ENCODE peak calls at places on chromosomes 12 and 14, in seven cellular contexts. One of them, this sample, is unnamed.

GRCh38 chr12:50720085-50720484 is 43.8 kb upstream of the ATF1 start:
- DNase-seq in cardiac muscle cell: no peak
- DNase-seq in astrocyte of the spinal cord: no peak
- DNase-seq in neural progenitor cell: no peak
- DNase-seq in Panc1: no peak
- DNase-seq in CD8-positive, alpha-beta T cell: no peak
- DNase-seq in fibroblast of the aortic adventitia: peak; percentile 15
- DNase-seq in this sample: no peak

GRCh38 chr14:68380304-68380840 is 412.5 kb downstream of the ZFP36L1 start:
- DNase-seq in cardiac muscle cell: no peak
- DNase-seq in astrocyte of the spinal cord: no peak
- DNase-seq in neural progenitor cell: no peak
- DNase-seq in Panc1: no peak
- DNase-seq in CD8-positive, alpha-beta T cell: no peak
- DNase-seq in fibroblast of the aortic adventitia: no peak
- DNase-seq in this sample: no peak

GRCh38 chr14:64983439-64984310 is 3.0 kb upstream of the FNTB start:
- DNase-seq in cardiac muscle cell: peak; percentile 77
- DNase-seq in astrocyte of the spinal cord: peak; percentile 72
- DNase-seq in neural progenitor cell: peak; percentile 58
- DNase-seq in Panc1: peak; percentile 15
- DNase-seq in CD8-positive, alpha-beta T cell: no peak
- DNase-seq in fibroblast of the aortic adventitia: peak; percentile 80
- DNase-seq in this sample: peak; percentile 66

GRCh38 chr12:88753707-88754106 is 173.4 kb upstream of the KITLG start:
- DNase-seq in cardiac muscle cell: no peak
- DNase-seq in astrocyte of the spinal cord: no peak
- DNase-seq in neural progenitor cell: no peak
- DNase-seq in Panc1: no peak
- DNase-seq in CD8-positive, alpha-beta T cell: no peak
- DNase-seq in fibroblast of the aortic adventitia: no peak
- DNase-seq in this sample: no peak

GRCh38 chr12:55728185-55728931 is 451 bp downstream of the CD63 start:
- DNase-seq in cardiac muscle cell: peak; percentile 84
- DNase-seq in astrocyte of the spinal cord: peak; percentile 80
- DNase-seq in neural progenitor cell: peak; percentile 65
- DNase-seq in Panc1: no peak
- DNase-seq in CD8-positive, alpha-beta T cell: no peak
- DNase-seq in fibroblast of the aortic adventitia: peak; percentile 63
- DNase-seq in this sample: peak; percentile 81

GRCh38 chr14:65483647-65484046 is 71.1 kb downstream of the FUT8 start:
- DNase-seq in cardiac muscle cell: no peak
- DNase-seq in astrocyte of the spinal cord: no peak
- DNase-seq in neural progenitor cell: no peak
- DNase-seq in Panc1: no peak
- DNase-seq in CD8-positive, alpha-beta T cell: no peak
- DNase-seq in fibroblast of the aortic adventitia: peak; percentile 16
- DNase-seq in this sample: no peak

GRCh38 chr14:104600805-104601204 is 3.8 kb downstream of the TMEM179 start:
- DNase-seq in cardiac muscle cell: no peak
- DNase-seq in astrocyte of the spinal cord: no peak
- DNase-seq in neural progenitor cell: no peak
- DNase-seq in Panc1: no peak
- DNase-seq in CD8-positive, alpha-beta T cell: no peak
- DNase-seq in fibroblast of the aortic adventitia: no peak
- DNase-seq in this sample: no peak

GRCh38 chr12:29317556-29318363 is 63.2 kb downstream of the ERGIC2 start:
- DNase-seq in cardiac muscle cell: peak; percentile 63
- DNase-seq in astrocyte of the spinal cord: peak; percentile 36
- DNase-seq in neural progenitor cell: peak; percentile 74
- DNase-seq in Panc1: peak; percentile 69
- DNase-seq in CD8-positive, alpha-beta T cell: peak; percentile 3
- DNase-seq in fibroblast of the aortic adventitia: peak; percentile 37
- DNase-seq in this sample: peak; percentile 42

GRCh38 chr14:71107921-71108320 is 200.7 kb downstream of the PCNX1 start:
- DNase-seq in cardiac muscle cell: no peak
- DNase-seq in astrocyte of the spinal cord: no peak
- DNase-seq in neural progenitor cell: no peak
- DNase-seq in Panc1: no peak
- DNase-seq in CD8-positive, alpha-beta T cell: no peak
- DNase-seq in fibroblast of the aortic adventitia: no peak
- DNase-seq in this sample: no peak

GRCh38 chr12:47219243-47219642 is 139.5 kb upstream of the AMIGO2 start:
- DNase-seq in cardiac muscle cell: peak; percentile 43
- DNase-seq in astrocyte of the spinal cord: peak; percentile 68
- DNase-seq in neural progenitor cell: no peak
- DNase-seq in Panc1: peak; percentile 41
- DNase-seq in CD8-positive, alpha-beta T cell: no peak
- DNase-seq in fibroblast of the aortic adventitia: peak; percentile 61
- DNase-seq in this sample: peak; percentile 26

GRCh38 chr12:64522316-64522715 is 70.4 kb downstream of the TBK1 start:
- DNase-seq in cardiac muscle cell: peak; percentile 53
- DNase-seq in astrocyte of the spinal cord: peak; percentile 61
- DNase-seq in neural progenitor cell: no peak
- DNase-seq in Panc1: no peak
- DNase-seq in CD8-positive, alpha-beta T cell: no peak
- DNase-seq in fibroblast of the aortic adventitia: peak; percentile 35
- DNase-seq in this sample: peak; percentile 66

GRCh38 chr14:24897793-24898192 is 152.2 kb downstream of the STXBP6 start:
- DNase-seq in cardiac muscle cell: no peak
- DNase-seq in astrocyte of the spinal cord: no peak
- DNase-seq in neural progenitor cell: no peak
- DNase-seq in Panc1: no peak
- DNase-seq in CD8-positive, alpha-beta T cell: no peak
- DNase-seq in fibroblast of the aortic adventitia: no peak
- DNase-seq in this sample: no peak

GRCh38 chr12:110537605-110538409 is 35.7 kb downstream of the RAD9B start:
- DNase-seq in cardiac muscle cell: no peak
- DNase-seq in astrocyte of the spinal cord: peak; percentile 56
- DNase-seq in neural progenitor cell: no peak
- DNase-seq in Panc1: no peak
- DNase-seq in CD8-positive, alpha-beta T cell: no peak
- DNase-seq in fibroblast of the aortic adventitia: no peak
- DNase-seq in this sample: no peak

GRCh38 chr12:94616217-94616729 is 34.1 kb downstream of the TMCC3 start:
- DNase-seq in cardiac muscle cell: peak; percentile 20
- DNase-seq in astrocyte of the spinal cord: no peak
- DNase-seq in neural progenitor cell: peak; percentile 22
- DNase-seq in Panc1: no peak
- DNase-seq in CD8-positive, alpha-beta T cell: no peak
- DNase-seq in fibroblast of the aortic adventitia: no peak
- DNase-seq in this sample: peak; percentile 25

GRCh38 chr12:50507930-50508329 is 3.1 kb downstream of the DIP2B start:
- DNase-seq in cardiac muscle cell: no peak
- DNase-seq in astrocyte of the spinal cord: no peak
- DNase-seq in neural progenitor cell: no peak
- DNase-seq in Panc1: no peak
- DNase-seq in CD8-positive, alpha-beta T cell: no peak
- DNase-seq in fibroblast of the aortic adventitia: no peak
- DNase-seq in this sample: no peak

GRCh38 chr14:100237735-100238418 is 1.1 kb upstream of the YY1 start:
- DNase-seq in cardiac muscle cell: peak; percentile 52
- DNase-seq in astrocyte of the spinal cord: peak; percentile 39
- DNase-seq in neural progenitor cell: peak; percentile 84
- DNase-seq in Panc1: no peak
- DNase-seq in CD8-positive, alpha-beta T cell: peak; percentile 27
- DNase-seq in fibroblast of the aortic adventitia: peak; percentile 44
- DNase-seq in this sample: peak; percentile 50

GRCh38 chr12:105252901-105253300 is 16.9 kb upstream of the APPL2 start:
- DNase-seq in cardiac muscle cell: no peak
- DNase-seq in astrocyte of the spinal cord: no peak
- DNase-seq in neural progenitor cell: no peak
- DNase-seq in Panc1: no peak
- DNase-seq in CD8-positive, alpha-beta T cell: no peak
- DNase-seq in fibroblast of the aortic adventitia: peak; percentile 46
- DNase-seq in this sample: no peak

GRCh38 chr12:49069507-49070346 is at the start of gene RHEBL1:
- DNase-seq in cardiac muscle cell: peak; percentile 98
- DNase-seq in astrocyte of the spinal cord: peak; percentile 96
- DNase-seq in neural progenitor cell: peak; percentile 93
- DNase-seq in Panc1: peak; percentile 86
- DNase-seq in CD8-positive, alpha-beta T cell: peak; percentile 98
- DNase-seq in fibroblast of the aortic adventitia: peak; percentile 94
- DNase-seq in this sample: peak; percentile 98

GRCh38 chr12:5565933-5566632 is 134.2 kb downstream of the NTF3 start:
- DNase-seq in cardiac muscle cell: peak; percentile 6
- DNase-seq in astrocyte of the spinal cord: no peak
- DNase-seq in neural progenitor cell: no peak
- DNase-seq in Panc1: no peak
- DNase-seq in CD8-positive, alpha-beta T cell: no peak
- DNase-seq in fibroblast of the aortic adventitia: no peak
- DNase-seq in this sample: no peak

GRCh38 chr14:51540364-51540763 is 111.3 kb upstream of the FRMD6 start:
- DNase-seq in cardiac muscle cell: peak; percentile 30
- DNase-seq in astrocyte of the spinal cord: no peak
- DNase-seq in neural progenitor cell: no peak
- DNase-seq in Panc1: no peak
- DNase-seq in CD8-positive, alpha-beta T cell: no peak
- DNase-seq in fibroblast of the aortic adventitia: peak; percentile 34
- DNase-seq in this sample: peak; percentile 85

GRCh38 chr14:54577977-54578376 is 11.0 kb downstream of the SAMD4A start:
- DNase-seq in cardiac muscle cell: no peak
- DNase-seq in astrocyte of the spinal cord: no peak
- DNase-seq in neural progenitor cell: no peak
- DNase-seq in Panc1: no peak
- DNase-seq in CD8-positive, alpha-beta T cell: no peak
- DNase-seq in fibroblast of the aortic adventitia: peak; percentile 37
- DNase-seq in this sample: peak; percentile 44

GRCh38 chr12:38515912-38516311 is 199.3 kb downstream of the ALG10B start:
- DNase-seq in cardiac muscle cell: no peak
- DNase-seq in astrocyte of the spinal cord: no peak
- DNase-seq in neural progenitor cell: no peak
- DNase-seq in Panc1: no peak
- DNase-seq in CD8-positive, alpha-beta T cell: no peak
- DNase-seq in fibroblast of the aortic adventitia: no peak
- DNase-seq in this sample: no peak

GRCh38 chr12:21697829-21698630 is 40.4 kb upstream of the LDHB start:
- DNase-seq in cardiac muscle cell: peak; percentile 60
- DNase-seq in astrocyte of the spinal cord: peak; percentile 41
- DNase-seq in neural progenitor cell: peak; percentile 34
- DNase-seq in Panc1: no peak
- DNase-seq in CD8-positive, alpha-beta T cell: no peak
- DNase-seq in fibroblast of the aortic adventitia: peak; percentile 78
- DNase-seq in this sample: peak; percentile 46

GRCh38 chr12:121786441-121786825 is 7.1 kb downstream of the RHOF start:
- DNase-seq in cardiac muscle cell: peak; percentile 81
- DNase-seq in astrocyte of the spinal cord: peak; percentile 67
- DNase-seq in neural progenitor cell: no peak
- DNase-seq in Panc1: no peak
- DNase-seq in CD8-positive, alpha-beta T cell: no peak
- DNase-seq in fibroblast of the aortic adventitia: peak; percentile 87
- DNase-seq in this sample: peak; percentile 88

GRCh38 chr14:77844802-77845201 is 44.9 kb downstream of the ADCK1 start:
- DNase-seq in cardiac muscle cell: no peak
- DNase-seq in astrocyte of the spinal cord: no peak
- DNase-seq in neural progenitor cell: no peak
- DNase-seq in Panc1: no peak
- DNase-seq in CD8-positive, alpha-beta T cell: no peak
- DNase-seq in fibroblast of the aortic adventitia: no peak
- DNase-seq in this sample: no peak

GRCh38 chr12:19927661-19928060 is 440.7 kb upstream of the PDE3A start:
- DNase-seq in cardiac muscle cell: no peak
- DNase-seq in astrocyte of the spinal cord: no peak
- DNase-seq in neural progenitor cell: no peak
- DNase-seq in Panc1: no peak
- DNase-seq in CD8-positive, alpha-beta T cell: no peak
- DNase-seq in fibroblast of the aortic adventitia: no peak
- DNase-seq in this sample: no peak
- TF ChIP-seq CTCF in cardiac muscle cell: no peak
- TF ChIP-seq CTCF in astrocyte of the spinal cord: no peak
- TF ChIP-seq CTCF in neural progenitor cell: no peak
- TF ChIP-seq CTCF in Panc1: no peak
- TF ChIP-seq CTCF in CD8-positive, alpha-beta T cell: no peak
- TF ChIP-seq CTCF in fibroblast of the aortic adventitia: no peak
- TF ChIP-seq CTCF in this sample: no peak

GRCh38 chr12:6946920-6947374 is 3.1 kb downstream of the C12orf57 start:
- DNase-seq in cardiac muscle cell: no peak
- DNase-seq in astrocyte of the spinal cord: no peak
- DNase-seq in neural progenitor cell: no peak
- DNase-seq in Panc1: no peak
- DNase-seq in CD8-positive, alpha-beta T cell: no peak
- DNase-seq in fibroblast of the aortic adventitia: no peak
- DNase-seq in this sample: no peak
- H3K4me3 ChIP-seq in cardiac muscle cell: peak overlapping the region; percentile 31
- H3K4me3 ChIP-seq in astrocyte of the spinal cord: no peak overlapping the region
- H3K4me3 ChIP-seq in neural progenitor cell: peak overlapping the region; percentile 40
- H3K4me3 ChIP-seq in Panc1: peak overlapping the region; percentile 72
- H3K4me3 ChIP-seq in CD8-positive, alpha-beta T cell: peak overlapping the region; percentile 97
- H3K4me3 ChIP-seq in fibroblast of the aortic adventitia: no peak overlapping the region
- H3K4me3 ChIP-seq in this sample: no peak overlapping the region

DNA sequence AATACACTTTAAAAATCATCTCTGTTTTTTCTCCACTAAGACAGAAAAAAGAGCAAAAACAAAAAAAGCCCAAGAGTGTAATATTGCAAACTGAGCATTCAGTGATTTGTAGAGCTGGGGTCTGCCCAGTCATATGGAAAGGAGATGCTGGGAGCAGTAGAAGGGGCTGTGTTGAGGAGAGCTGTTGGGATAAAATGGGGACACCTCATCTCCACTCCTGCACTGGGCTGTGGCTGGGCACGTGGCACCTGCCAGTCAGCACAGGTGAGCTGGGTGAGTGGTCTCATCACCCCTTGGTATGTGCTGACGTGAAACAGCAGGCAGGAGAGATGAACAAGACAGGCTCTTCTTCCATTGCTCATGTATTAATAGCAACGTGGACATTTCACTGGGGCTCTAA is 217.4 kb downstream of the C12orf42 start:
- DNase-seq in cardiac muscle cell: no peak
- DNase-seq in astrocyte of the spinal cord: no peak
- DNase-seq in neural progenitor cell: no peak
- DNase-seq in Panc1: no peak
- DNase-seq in CD8-positive, alpha-beta T cell: no peak
- DNase-seq in fibroblast of the aortic adventitia: no peak
- DNase-seq in this sample: no peak
- TF ChIP-seq CTCF in cardiac muscle cell: no peak
- TF ChIP-seq CTCF in astrocyte of the spinal cord: no peak
- TF ChIP-seq CTCF in neural progenitor cell: no peak
- TF ChIP-seq CTCF in Panc1: no peak
- TF ChIP-seq CTCF in CD8-positive, alpha-beta T cell: no peak
- TF ChIP-seq CTCF in fibroblast of the aortic adventitia: no peak
- TF ChIP-seq CTCF in this sample: no peak

GRCh38 chr14:73612339-73613045 is at the start of gene ACOT6:
- DNase-seq in cardiac muscle cell: peak; percentile 78
- DNase-seq in astrocyte of the spinal cord: peak; percentile 74
- DNase-seq in neural progenitor cell: peak; percentile 90
- DNase-seq in Panc1: no peak
- DNase-seq in CD8-positive, alpha-beta T cell: peak; percentile 59
- DNase-seq in fibroblast of the aortic adventitia: peak; percentile 62
- DNase-seq in this sample: peak; percentile 73

GRCh38 chr14:73613419-73613963 is 1.2 kb downstream of the ACOT6 start:
- DNase-seq in cardiac muscle cell: no peak
- DNase-seq in astrocyte of the spinal cord: no peak
- DNase-seq in neural progenitor cell: no peak
- DNase-seq in Panc1: no peak
- DNase-seq in CD8-positive, alpha-beta T cell: no peak
- DNase-seq in fibroblast of the aortic adventitia: no peak
- DNase-seq in this sample: no peak

GRCh38 chr14:73616831-73617230 is 4.5 kb downstream of the ACOT6 start:
- DNase-seq in cardiac muscle cell: no peak
- DNase-seq in astrocyte of the spinal cord: no peak
- DNase-seq in neural progenitor cell: peak; percentile 27
- DNase-seq in Panc1: no peak
- DNase-seq in CD8-positive, alpha-beta T cell: no peak
- DNase-seq in fibroblast of the aortic adventitia: no peak
- DNase-seq in this sample: no peak

GRCh38 chr14:73610692-73611091 is 1.6 kb upstream of the ACOT6 start:
- DNase-seq in cardiac muscle cell: peak; percentile 65
- DNase-seq in astrocyte of the spinal cord: peak; percentile 10
- DNase-seq in neural progenitor cell: peak; percentile 28
- DNase-seq in Panc1: no peak
- DNase-seq in CD8-positive, alpha-beta T cell: no peak
- DNase-seq in fibroblast of the aortic adventitia: no peak
- DNase-seq in this sample: peak; percentile 18

GRCh38 chr14:73613046-73613383 is 698 bp downstream of the ACOT6 start:
- DNase-seq in cardiac muscle cell: no peak
- DNase-seq in astrocyte of the spinal cord: no peak
- DNase-seq in neural progenitor cell: no peak
- DNase-seq in Panc1: no peak
- DNase-seq in CD8-positive, alpha-beta T cell: no peak
- DNase-seq in fibroblast of the aortic adventitia: peak; percentile 41
- DNase-seq in this sample: no peak
- H3K4me3 ChIP-seq in cardiac muscle cell: peak overlapping the region; percentile 53
- H3K4me3 ChIP-seq in astrocyte of the spinal cord: peak overlapping the region; percentile 48
- H3K4me3 ChIP-seq in neural progenitor cell: peak overlapping the region; percentile 84
- H3K4me3 ChIP-seq in Panc1: peak overlapping the region; percentile 61
- H3K4me3 ChIP-seq in CD8-positive, alpha-beta T cell: peak overlapping the region; percentile 94
- H3K4me3 ChIP-seq in fibroblast of the aortic adventitia: peak overlapping the region; percentile 67
- H3K4me3 ChIP-seq in this sample: peak overlapping the region; percentile 66